ENCODE peak calls at places on chromosomes 5 and 9, in four cellular contexts. X is GM23338, L is breast epithelium, I is SK-N-SH. K is an unnamed sample.
A peak's percentile ranks its signal among the peaks of the same experiment; 100 is the strongest.

GRCh38 chr5:91212336-91213092 is 170.6 kb downstream of the ARRDC3 start:
- DNase-seq in L (no peak), X (no peak), I (peak; percentile 16), K (peak; percentile 38)

GRCh38 chr9:114275246-114275994 is 47.5 kb upstream of the ORM1 start:
- DNase-seq in I (no peak), L (peak; percentile 45), X (no peak), K (no peak)

GRCh38 chr5:51376504-51376903 is 6.7 kb upstream of the ISL1 start:
- DNase-seq in I (peak; percentile 24), L (no peak), X (no peak), K (no peak)

GRCh38 chr5:14809369-14810144 is 62.0 kb downstream of the ANKH start:
- DNase-seq in I (no peak), X (no peak), L (no peak), K (peak; percentile 54)

GRCh38 chr9:19484699-19485098 is 75.9 kb downstream of the ACER2 start:
- DNase-seq in X (no peak), I (no peak), L (no peak), K (no peak)

GRCh38 chr5:10069781-10070313 is 179.8 kb downstream of the ATPSCKMT start:
- DNase-seq in L (no peak), X (no peak), I (peak; percentile 29), K (no peak)

GRCh38 chr9:15361737-15362136 is 54.7 kb upstream of the TTC39B start:
- DNase-seq in X (no peak), L (no peak), I (no peak), K (no peak)

GRCh38 chr9:110152704-110153374 is 55.1 kb downstream of the C9orf152 start:
- DNase-seq in I (peak; percentile 62), X (peak; percentile 87), L (no peak), K (no peak)

GRCh38 chr9:91332476-91333231 is 29.1 kb downstream of the AUH start:
- DNase-seq in X (no peak), I (no peak), L (no peak), K (no peak)

GRCh38 chr5:174991807-174992308 is 267.5 kb downstream of the MSX2 start:
- DNase-seq in I (no peak), L (no peak), X (no peak), K (no peak)

GRCh38 chr5:163503106-163504090 is 2.0 kb upstream of the MAT2B start:
- DNase-seq in X (peak; percentile 95), I (peak; percentile 70), L (no peak), K (peak; percentile 70)

GRCh38 chr9:101702257-101702656 is 36.2 kb downstream of the GRIN3A start:
- DNase-seq in I (no peak), L (no peak), X (no peak), K (no peak)

GRCh38 chr5:2136728-2137333 is 254.1 kb upstream of the IRX4 start:
- DNase-seq in X (no peak), L (no peak), I (no peak), K (no peak)

GRCh38 chr9:112194969-112195431 is 19.9 kb upstream of the SUSD1 start:
- DNase-seq in I (no peak), X (no peak), L (no peak), K (no peak)

GRCh38 chr9:131668439-131669233 is 71.2 kb downstream of the RAPGEF1 start:
- DNase-seq in L (no peak), X (no peak), I (peak; percentile 69), K (no peak)

GRCh38 chr5:14726066-14726838 is 61.7 kb downstream of the OTULIN start:
- DNase-seq in I (no peak), X (no peak), L (no peak), K (no peak)

GRCh38 chr5:1004598-1005361 is 3.8 kb upstream of the NKD2 start:
- DNase-seq in I (peak; percentile 78), L (peak; percentile 76), X (peak; percentile 72), K (peak; percentile 65)

GRCh38 chr9:10252174-10252573 is 360.6 kb downstream of the PTPRD start:
- DNase-seq in X (no peak), L (no peak), I (no peak), K (no peak)

GRCh38 chr5:96214442-96215197 is 218.4 kb downstream of the PCSK1 start:
- DNase-seq in I (no peak), X (no peak), L (no peak), K (no peak)

GRCh38 chr9:131203438-131204219 is 72.7 kb downstream of the FAM78A start:
- DNase-seq in L (no peak), X (peak; percentile 72), I (no peak), K (no peak)

GRCh38 chr5:133618141-133618540 is 5.8 kb upstream of the FSTL4 start:
- DNase-seq in X (no peak), I (no peak), L (no peak), K (no peak)

GRCh38 chr5:68780299-68780960 is 313.4 kb upstream of the SLC30A5 start:
- DNase-seq in L (no peak), I (no peak), X (no peak), K (no peak)

GRCh38 chr9:38006163-38006562 is 62.9 kb downstream of the SHB start:
- DNase-seq in I (no peak), X (no peak), L (no peak), K (peak; percentile 41)

GRCh38 chr9:107102011-107102410 is 181.1 kb upstream of the RAD23B start:
- DNase-seq in I (no peak), L (no peak), X (no peak), K (no peak)

GRCh38 chr5:4837489-4838058 is 302.6 kb upstream of the ADAMTS16 start:
- DNase-seq in L (no peak), I (no peak), X (no peak), K (no peak)

GRCh38 chr5:4831325-4831724 is 308.8 kb upstream of the ADAMTS16 start:
- DNase-seq in L (no peak), I (no peak), X (no peak), K (no peak)

GRCh38 chr5:4832491-4832890 is 307.6 kb upstream of the ADAMTS16 start:
- DNase-seq in L (no peak), I (no peak), X (no peak), K (no peak)
- TF ChIP-seq POLR2AphosphoS5 in L (no peak), I (no peak), X (no peak), K (no peak)

DNA sequence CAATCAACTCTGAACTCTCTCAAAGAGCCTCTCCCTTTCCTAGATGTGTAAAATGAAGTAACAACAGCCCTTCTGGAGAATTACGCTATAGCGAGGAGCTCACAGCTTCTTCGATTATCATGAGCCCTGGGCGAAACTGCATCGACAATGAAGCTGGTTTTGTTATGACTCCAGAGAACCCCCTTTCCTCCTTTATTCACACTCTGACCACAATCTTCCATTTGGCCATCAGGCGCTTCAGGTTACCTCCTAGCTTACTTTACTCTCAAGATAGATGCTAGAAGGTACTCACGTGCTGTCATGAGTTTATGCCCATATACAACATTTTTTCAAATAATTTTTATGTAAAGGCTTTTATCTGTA is 362.7 kb upstream of the RFX3 start:
- DNase-seq in L (no peak), I (no peak), X (no peak), K (no peak)
- H3K27ac ChIP-seq in L (no peak overlapping the region), I (no peak overlapping the region), X (no peak overlapping the region), K (no peak overlapping the region)

DNA sequence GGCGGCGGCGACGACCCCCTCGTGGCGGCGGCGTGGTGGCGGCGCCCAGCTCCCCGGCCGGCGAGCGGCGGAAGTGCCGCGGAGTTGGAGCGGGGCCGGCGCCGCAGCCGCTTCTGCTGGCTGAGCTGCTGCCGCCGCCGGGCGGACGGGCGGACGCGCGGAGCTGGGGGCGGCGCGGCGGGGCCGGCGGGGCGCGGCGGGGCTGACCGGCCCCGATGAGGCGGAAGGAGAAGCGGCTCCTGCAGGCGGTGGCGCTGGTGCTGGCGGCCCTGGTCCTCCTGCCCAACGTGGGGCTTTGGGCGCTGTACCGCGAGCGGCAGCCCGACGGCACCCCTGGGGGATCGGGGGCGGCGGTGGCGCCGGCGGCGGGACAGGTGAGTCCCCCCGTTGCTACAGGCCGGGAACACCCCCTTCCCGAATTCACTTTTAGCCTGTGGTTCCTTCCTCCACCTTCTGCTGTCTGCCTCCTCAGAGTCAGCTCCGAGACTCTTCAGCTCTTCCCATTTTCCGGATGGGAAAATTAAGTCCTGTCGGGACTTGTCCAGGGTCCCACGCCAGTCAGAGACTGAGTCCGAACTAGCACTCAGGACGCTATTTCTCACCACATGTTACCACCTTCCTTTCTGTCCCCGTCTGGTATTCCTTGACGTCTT is at the start of gene GALNT10:
- DNase-seq in I (peak; percentile 95), L (peak; percentile 55), X (peak; percentile 73), K (peak; percentile 70)
- TF ChIP-seq POLR2AphosphoS5 in I (peak; percentile 21), L (no peak), X (peak; percentile 11), K (no peak)

GRCh38 chr9:94182532-94182931 is 76.6 kb upstream of the ZNF169 start:
- DNase-seq in X (no peak), L (no peak), I (no peak), K (no peak)
- H3K27ac ChIP-seq in X (peak overlapping the region; percentile 6), L (no peak overlapping the region), I (no peak overlapping the region), K (no peak overlapping the region)

GRCh38 chr9:135717410-135717809 is 15.4 kb downstream of the KCNT1 start:
- DNase-seq in L (no peak), I (no peak), X (no peak), K (no peak)
- TF ChIP-seq POLR2AphosphoS5 in L (no peak), I (no peak), X (no peak), K (no peak)

GRCh38 chr5:178271231-178271630 is 38.6 kb upstream of the PHYKPL start:
- DNase-seq in X (no peak), I (no peak), L (no peak), K (no peak)

GRCh38 chr5:178272591-178272990 is 40.0 kb upstream of the PHYKPL start:
- DNase-seq in L (no peak), X (no peak), I (no peak), K (no peak)

GRCh38 chr5:178273665-178274541 is 41.3 kb upstream of the PHYKPL start:
- DNase-seq in I (no peak), X (no peak), L (no peak), K (no peak)

GRCh38 chr5:178273041-178273440 is 40.4 kb upstream of the PHYKPL start:
- DNase-seq in I (no peak), L (no peak), X (no peak), K (no peak)

DNA sequence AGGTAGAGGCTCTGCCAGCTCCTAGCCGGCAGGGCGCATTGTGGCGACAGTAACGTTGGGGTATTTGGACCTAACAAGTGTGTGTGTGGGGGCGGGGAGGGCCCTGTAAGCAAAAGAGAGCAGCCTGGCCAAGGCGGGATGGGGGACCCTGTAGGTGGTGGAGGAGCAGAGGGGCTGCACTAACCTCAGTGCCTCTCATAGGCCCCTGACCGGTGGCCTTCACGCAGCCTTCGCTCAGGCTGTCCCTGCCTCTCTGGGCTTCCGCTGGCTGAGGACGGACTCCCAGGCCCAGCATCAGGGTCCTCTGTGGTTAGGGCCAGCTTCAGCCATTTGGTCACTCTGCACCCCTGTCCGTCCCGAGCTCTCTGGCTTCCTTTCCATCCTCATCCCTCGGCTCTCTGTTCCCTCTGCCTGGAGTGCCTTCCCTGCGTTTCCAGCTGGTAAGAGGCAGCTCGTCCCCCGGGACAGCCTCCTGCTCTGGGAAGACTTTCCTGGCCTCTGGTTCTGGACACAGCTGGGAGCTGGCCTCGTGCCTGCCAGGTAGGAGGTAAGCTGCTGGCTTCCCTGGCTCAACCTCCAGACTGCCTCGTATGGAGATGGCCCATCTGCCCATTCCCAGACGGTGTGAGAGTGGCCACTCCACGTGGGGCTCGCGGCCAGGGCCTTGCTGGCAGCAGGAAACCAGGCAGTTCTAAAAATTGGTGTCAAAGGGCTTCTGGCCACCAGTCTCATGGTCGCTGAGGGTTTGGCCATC is 39.3 kb upstream of the PHYKPL start:
- DNase-seq in X (no peak), I (no peak), L (no peak), K (no peak)
- H3K27ac ChIP-seq in X (no peak overlapping the region), I (no peak overlapping the region), L (no peak overlapping the region), K (no peak overlapping the region)

GRCh38 chr9:125374443-125375309 is 113.0 kb downstream of the GAPVD1 start:
- DNase-seq in X (peak; percentile 94), I (peak; percentile 89), L (peak; percentile 67), K (peak; percentile 59)
- TF ChIP-seq POLR2AphosphoS5 in X (no peak), I (no peak), L (no peak), K (no peak)

GRCh38 chr9:94911211-94911610 is 184.7 kb downstream of the AOPEP start:
- DNase-seq in I (no peak), L (no peak), X (no peak), K (no peak)
- H3K27ac ChIP-seq in I (no peak overlapping the region), L (no peak overlapping the region), X (no peak overlapping the region), K (no peak overlapping the region)